ENCODE peak calls at places on chromosomes 6 and 20, in nine cellular contexts. Q, F, X, P, A, C, R, S and D are unnamed samples.

GRCh38 chr6:161919711-161920110 is 645.9 kb upstream of the AGPAT4 start:
- DNase-seq in Q (no peak), F (no peak), X (peak), P (no peak), A (no peak), C (no peak), R (no peak), S (no peak), D (no peak)

GRCh38 chr6:87851674-87852260 is 149.7 kb upstream of the AKIRIN2 start:
- DNase-seq in Q (no peak), F (no peak), X (no peak), P (no peak), A (no peak), C (no peak), R (no peak), S (no peak), D (no peak)

GRCh38 chr20:5180933-5181332 is 54.1 kb downstream of the CDS2 start:
- DNase-seq in Q (no peak), F (no peak), X (no peak), P (no peak), A (no peak), C (no peak), R (no peak), S (no peak), D (no peak)

GRCh38 chr20:7856756-7857155 is 83.5 kb downstream of the HAO1 start:
- DNase-seq in Q (no peak), F (no peak), X (peak), P (no peak), A (no peak), C (no peak), R (no peak), S (no peak), D (no peak)

GRCh38 chr6:73742433-73742832 is 46.4 kb downstream of the CD109 start:
- DNase-seq in Q (no peak), F (no peak), X (no peak), P (no peak), A (no peak), C (no peak), R (no peak), S (no peak), D (no peak)

GRCh38 chr20:45269056-45269455 is 14.7 kb upstream of the SLPI start:
- DNase-seq in Q (no peak), F (no peak), X (no peak), P (no peak), A (no peak), C (no peak), R (no peak), S (no peak), D (no peak)

GRCh38 chr6:82783587-82784253 is 281.9 kb downstream of the UBE3D start:
- DNase-seq in Q (peak), F (no peak), X (no peak), P (no peak), A (no peak), C (peak), R (no peak), S (no peak), D (no peak)

GRCh38 chr6:43454290-43455033 is 886 bp downstream of the DLK2 start:
- DNase-seq in Q (peak), F (peak), X (peak), P (peak), A (peak), C (peak), R (peak), S (peak), D (peak)

GRCh38 chr6:2971420-2972218 is at the start of gene SERPINB6:
- DNase-seq in Q (peak), F (peak), X (peak), P (peak), A (peak), C (peak), R (peak), S (peak), D (peak)

GRCh38 chr20:2005359-2005758 is 11.5 kb upstream of the PDYN start:
- DNase-seq in Q (no peak), F (no peak), X (no peak), P (no peak), A (no peak), C (no peak), R (no peak), S (no peak), D (no peak)

GRCh38 chr6:80366721-80367120 is 260.2 kb downstream of the BCKDHB start:
- DNase-seq in Q (no peak), F (no peak), X (peak), P (no peak), A (no peak), C (no peak), R (no peak), S (peak), D (no peak)

GRCh38 chr6:22575190-22575589 is 5.8 kb downstream of the HDGFL1 start:
- DNase-seq in Q (no peak), F (no peak), X (no peak), P (no peak), A (no peak), C (no peak), R (no peak), S (no peak), D (no peak)

GRCh38 chr6:50959081-50959641 is 140.5 kb downstream of the TFAP2B start:
- DNase-seq in Q (no peak), F (no peak), X (no peak), P (no peak), A (no peak), C (no peak), R (no peak), S (no peak), D (no peak)

GRCh38 chr20:1722513-1723050 is 65.0 kb upstream of the SIRPG start:
- DNase-seq in Q (no peak), F (no peak), X (no peak), P (no peak), A (no peak), C (no peak), R (no peak), S (no peak), D (no peak)

GRCh38 chr6:100445512-100445911 is 19.2 kb downstream of the SIM1 start:
- DNase-seq in Q (no peak), F (no peak), X (no peak), P (no peak), A (no peak), C (no peak), R (no peak), S (no peak), D (no peak)

GRCh38 chr20:63578224-63579016 is 4.4 kb upstream of the HELZ2 start:
- DNase-seq in Q (no peak), F (no peak), X (no peak), P (no peak), A (no peak), C (no peak), R (no peak), S (no peak), D (no peak)

GRCh38 chr6:39980839-39981580 is 46.7 kb upstream of the MOCS1 start:
- DNase-seq in Q (peak), F (no peak), X (peak), P (peak), A (no peak), C (peak), R (no peak), S (no peak), D (no peak)

GRCh38 chr6:32700391-32701040 is 34.1 kb upstream of the HLA-DQB1 start:
- DNase-seq in Q (peak), F (peak), X (peak), P (peak), A (no peak), C (peak), R (peak), S (peak), D (no peak)

GRCh38 chr6:137234505-137234863 is 15.3 kb upstream of the IFNGR1 start:
- DNase-seq in Q (no peak), F (peak), X (no peak), P (no peak), A (no peak), C (no peak), R (no peak), S (no peak), D (no peak)

GRCh38 chr6:56690519-56691200 is 48.0 kb upstream of the DST start:
- DNase-seq in Q (no peak), F (no peak), X (peak), P (no peak), A (no peak), C (no peak), R (no peak), S (no peak), D (no peak)

GRCh38 chr20:44770480-44771171 is 25.0 kb downstream of the KCNK15 start:
- DNase-seq in Q (no peak), F (no peak), X (no peak), P (no peak), A (no peak), C (no peak), R (no peak), S (no peak), D (no peak)

GRCh38 chr6:121971886-121972285 is 427.6 kb upstream of the HSF2 start:
- DNase-seq in Q (no peak), F (no peak), X (peak), P (no peak), A (no peak), C (no peak), R (peak), S (no peak), D (no peak)

GRCh38 chr20:50588034-50588736 is 78.0 kb downstream of the PTPN1 start:
- DNase-seq in Q (peak), F (peak), X (no peak), P (peak), A (no peak), C (peak), R (peak), S (peak), D (peak)

GRCh38 chr6:84249724-84250123 is 22.3 kb upstream of the CEP162 start:
- DNase-seq in Q (no peak), F (no peak), X (no peak), P (no peak), A (no peak), C (peak), R (no peak), S (no peak), D (no peak)

GRCh38 chr20:64035066-64035932 is 683 bp upstream of the C20orf204 start:
- DNase-seq in Q (no peak), F (no peak), X (no peak), P (no peak), A (no peak), C (peak), R (no peak), S (no peak), D (no peak)

GRCh38 chr6:130675072-130675471 is 152.1 kb upstream of the SMLR1 start:
- DNase-seq in Q (no peak), F (no peak), X (peak), P (no peak), A (no peak), C (no peak), R (no peak), S (no peak), D (peak)

GRCh38 chr6:46410330-46410953 is 80.8 kb downstream of the RCAN2 start:
- DNase-seq in Q (peak), F (peak), X (peak), P (peak), A (no peak), C (no peak), R (peak), S (peak), D (no peak)

GRCh38 chr6:170152989-170153388 is 137.9 kb downstream of the DLL1 start:
- DNase-seq in Q (peak), F (no peak), X (peak), P (no peak), A (peak), C (peak), R (peak), S (no peak), D (peak)

GRCh38 chr6:111129003-111129402 is 41.7 kb downstream of the SLC16A10 start:
- DNase-seq in Q (no peak), F (no peak), X (peak), P (no peak), A (no peak), C (no peak), R (peak), S (peak), D (peak)

GRCh38 chr20:1491891-1492642 is 847 bp upstream of the SIRPB2 start:
- DNase-seq in Q (no peak), F (no peak), X (no peak), P (no peak), A (no peak), C (no peak), R (no peak), S (no peak), D (no peak)

GRCh38 chr6:168384045-168385038 is 56.6 kb upstream of the SMOC2 start:
- DNase-seq in Q (no peak), F (no peak), X (no peak), P (peak), A (peak), C (no peak), R (no peak), S (no peak), D (no peak)

GRCh38 chr20:19212524-19213502 is at the start of gene SLC24A3:
- DNase-seq in Q (peak), F (no peak), X (no peak), P (no peak), A (peak), C (peak), R (peak), S (peak), D (peak)

GRCh38 chr6:51855310-51856082 is 231.9 kb downstream of the PKHD1 start:
- DNase-seq in Q (peak), F (peak), X (peak), P (peak), A (no peak), C (peak), R (no peak), S (no peak), D (no peak)

GRCh38 chr6:25404693-25405169 is 125.6 kb downstream of the CARMIL1 start:
- DNase-seq in Q (no peak), F (peak), X (no peak), P (no peak), A (no peak), C (no peak), R (no peak), S (no peak), D (peak)

GRCh38 chr6:170096803-170097504 is 193.9 kb downstream of the DLL1 start:
- DNase-seq in Q (no peak), F (no peak), X (no peak), P (no peak), A (peak), C (peak), R (peak), S (peak), D (peak)

GRCh38 chr20:48616481-48616880 is 211.3 kb downstream of the PREX1 start:
- DNase-seq in Q (no peak), F (no peak), X (no peak), P (no peak), A (peak), C (no peak), R (no peak), S (no peak), D (no peak)
- H3K27ac ChIP-seq in Q (no peak), F (no peak), X (no peak), P (no peak), A (no peak), C (no peak), R (no peak), S (no peak), D (no peak)

GRCh38 chr6:90226257-90226656 is 70.4 kb downstream of the BACH2 start:
- DNase-seq in Q (no peak), F (no peak), X (no peak), P (no peak), A (no peak), C (no peak), R (no peak), S (no peak), D (no peak)
- H3K27ac ChIP-seq in Q (no peak), F (peak), X (no peak), P (peak), A (no peak), C (no peak), R (no peak), S (no peak), D (no peak)

GRCh38 chr20:36304786-36305495 is 1.2 kb upstream of the DLGAP4 start:
- DNase-seq in Q (peak), F (no peak), X (no peak), P (no peak), A (no peak), C (no peak), R (no peak), S (no peak), D (peak)

GRCh38 chr20:36306557-36307411 is 645 bp downstream of the DLGAP4 start:
- DNase-seq in Q (peak), F (no peak), X (no peak), P (no peak), A (no peak), C (no peak), R (no peak), S (no peak), D (peak)

GRCh38 chr20:36307412-36308317 is 1.5 kb downstream of the DLGAP4 start:
- DNase-seq in Q (peak), F (no peak), X (no peak), P (no peak), A (no peak), C (peak), R (no peak), S (no peak), D (peak)

GRCh38 chr20:36303831-36304230 is 2.3 kb upstream of the DLGAP4 start:
- DNase-seq in Q (no peak), F (no peak), X (no peak), P (no peak), A (no peak), C (no peak), R (no peak), S (no peak), D (peak)

GRCh38 chr20:36305602-36306556 is at the start of gene DLGAP4:
- DNase-seq in Q (peak), F (no peak), X (no peak), P (no peak), A (no peak), C (peak), R (no peak), S (no peak), D (peak)
- H3K27ac ChIP-seq in Q (no peak), F (no peak), X (no peak), P (no peak), A (no peak), C (no peak), R (no peak), S (no peak), D (no peak)

GRCh38 chr20:32508775-32509119 is 76.4 kb downstream of the NOL4L start:
- DNase-seq in Q (no peak), F (no peak), X (no peak), P (no peak), A (peak), C (peak), R (no peak), S (no peak), D (no peak)
- H3K27ac ChIP-seq in Q (no peak), F (peak), X (no peak), P (no peak), A (no peak), C (no peak), R (no peak), S (no peak), D (no peak)

GRCh38 chr20:62131560-62132320 is 9.5 kb downstream of the LSM14B start:
- DNase-seq in Q (no peak), F (no peak), X (no peak), P (no peak), A (no peak), C (no peak), R (no peak), S (no peak), D (no peak)

GRCh38 chr20:62129731-62130531 is 7.7 kb downstream of the LSM14B start:
- DNase-seq in Q (no peak), F (no peak), X (no peak), P (no peak), A (no peak), C (no peak), R (no peak), S (no peak), D (no peak)

GRCh38 chr20:62126141-62126540 is 3.9 kb downstream of the LSM14B start:
- DNase-seq in Q (no peak), F (no peak), X (no peak), P (no peak), A (peak), C (no peak), R (no peak), S (no peak), D (no peak)

GRCh38 chr20:62128499-62128898 is 6.2 kb downstream of the LSM14B start:
- DNase-seq in Q (no peak), F (no peak), X (no peak), P (no peak), A (no peak), C (no peak), R (no peak), S (no peak), D (no peak)

DNA sequence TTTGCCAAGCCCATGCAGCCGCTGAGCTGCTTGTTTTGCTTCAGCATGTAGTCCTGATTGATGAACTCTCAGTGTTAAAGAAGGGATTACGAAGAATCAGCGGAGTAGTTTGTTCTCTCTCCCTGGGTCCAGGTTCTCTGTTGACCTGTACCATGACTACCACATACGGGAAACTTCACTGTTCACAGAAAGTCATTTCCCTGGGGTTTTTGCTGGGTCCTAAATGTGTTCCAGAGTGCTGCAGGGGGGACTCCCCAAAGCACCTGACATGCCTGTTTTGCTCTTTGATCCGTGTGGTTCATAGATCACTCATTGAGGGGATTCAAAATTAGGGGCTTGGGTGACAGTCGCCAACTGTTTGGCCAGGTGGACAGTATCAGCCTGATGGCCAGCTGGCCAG is 5.5 kb downstream of the LSM14B start:
- DNase-seq in Q (no peak), F (no peak), X (no peak), P (no peak), A (no peak), C (no peak), R (no peak), S (no peak), D (no peak)
- H3K27ac ChIP-seq in Q (no peak), F (no peak), X (no peak), P (no peak), A (no peak), C (no peak), R (no peak), S (no peak), D (no peak)

GRCh38 chr6:34234667-34235604 is 1.7 kb upstream of the HMGA1 start:
- DNase-seq in Q (peak), F (no peak), X (no peak), P (no peak), A (peak), C (peak), R (no peak), S (no peak), D (no peak)
- H3K27ac ChIP-seq in Q (peak), F (peak), X (no peak), P (peak), A (peak), C (peak), R (peak), S (peak), D (peak)

GRCh38 chr20:36090223-36090622 is 64.3 kb upstream of the EPB41L1 start:
- DNase-seq in Q (no peak), F (no peak), X (no peak), P (no peak), A (no peak), C (no peak), R (no peak), S (no peak), D (no peak)

GRCh38 chr20:36084897-36085617 is 69.5 kb upstream of the EPB41L1 start:
- DNase-seq in Q (no peak), F (no peak), X (peak), P (no peak), A (no peak), C (no peak), R (no peak), S (no peak), D (no peak)

GRCh38 chr20:36084356-36084755 is 70.2 kb upstream of the EPB41L1 start:
- DNase-seq in Q (no peak), F (no peak), X (no peak), P (no peak), A (no peak), C (no peak), R (no peak), S (no peak), D (no peak)

GRCh38 chr20:36085686-36086267 is 68.8 kb upstream of the EPB41L1 start:
- DNase-seq in Q (no peak), F (no peak), X (peak), P (no peak), A (peak), C (peak), R (no peak), S (no peak), D (peak)

DNA sequence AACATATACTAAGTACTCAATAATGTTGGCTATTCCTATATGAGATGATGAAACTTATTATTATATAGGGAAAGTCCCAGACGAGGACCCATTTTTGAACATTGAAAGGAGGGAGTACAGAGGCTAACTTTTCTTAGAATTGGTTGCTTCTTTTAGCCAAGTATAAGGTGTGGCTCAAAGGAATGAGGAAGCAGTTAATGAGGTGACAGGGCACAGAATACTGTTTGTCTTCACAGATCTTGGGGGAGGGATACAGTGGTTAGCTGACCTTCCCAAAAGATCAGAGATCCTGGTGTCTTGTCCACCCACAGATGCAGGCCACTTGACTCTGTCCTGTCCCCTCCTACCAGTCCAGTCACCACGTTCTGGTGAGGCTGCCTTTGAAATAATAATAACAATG is 67.8 kb upstream of the EPB41L1 start:
- DNase-seq in Q (no peak), F (no peak), X (no peak), P (no peak), A (no peak), C (no peak), R (no peak), S (no peak), D (no peak)
- H3K27ac ChIP-seq in Q (no peak), F (no peak), X (no peak), P (no peak), A (no peak), C (no peak), R (peak), S (no peak), D (no peak)